ENCODE peak calls at places on chromosome 7, in nine cellular contexts. W, H, R, C, O, Z, I, S and A are unnamed samples.

GRCh38 chr7:30465342-30466170 is 13.0 kb downstream of the NOD1 start:
- DNase-seq in W (no peak), H (peak; percentile 49), R (no peak), C (no peak), O (no peak), Z (no peak), I (no peak), S (no peak), A (no peak)

GRCh38 chr7:36473454-36474282 is 84.0 kb downstream of the ANLN start:
- DNase-seq in W (no peak), H (peak; percentile 48), R (peak; percentile 40), C (no peak), O (peak; percentile 57), Z (peak; percentile 91), I (no peak), S (peak; percentile 57), A (no peak)

GRCh38 chr7:126791306-126791705 is 461.4 kb downstream of the GRM8 start:
- DNase-seq in W (no peak), H (no peak), R (no peak), C (no peak), O (no peak), Z (no peak), I (no peak), S (no peak), A (no peak)

GRCh38 chr7:138785587-138786437 is 12.0 kb upstream of the TMEM213 start:
- DNase-seq in W (peak; percentile 17), H (peak; percentile 50), R (no peak), C (no peak), O (no peak), Z (no peak), I (no peak), S (no peak), A (no peak)

GRCh38 chr7:84744388-84744787 is 442.5 kb downstream of the SEMA3D start:
- DNase-seq in W (no peak), H (no peak), R (no peak), C (no peak), O (no peak), Z (no peak), I (no peak), S (no peak), A (no peak)

GRCh38 chr7:148255333-148255732 is 335.2 kb upstream of the C7orf33 start:
- DNase-seq in W (no peak), H (no peak), R (no peak), C (no peak), O (peak; percentile 26), Z (no peak), I (no peak), S (no peak), A (no peak)

GRCh38 chr7:87404674-87405073 is 59.2 kb downstream of the CROT start:
- DNase-seq in W (no peak), H (peak; percentile 47), R (no peak), C (no peak), O (no peak), Z (no peak), I (no peak), S (no peak), A (no peak)

GRCh38 chr7:67019562-67020390 is 23.1 kb downstream of the TYW1 start:
- DNase-seq in W (no peak), H (no peak), R (no peak), C (no peak), O (peak; percentile 31), Z (no peak), I (no peak), S (peak; percentile 36), A (no peak)

GRCh38 chr7:116341222-116341907 is 131.0 kb downstream of the TES start:
- DNase-seq in W (no peak), H (peak; percentile 24), R (no peak), C (no peak), O (peak; percentile 78), Z (no peak), I (no peak), S (no peak), A (no peak)

GRCh38 chr7:69624842-69625637 is 26.8 kb downstream of the AUTS2 start:
- DNase-seq in W (no peak), H (no peak), R (no peak), C (no peak), O (no peak), Z (peak; percentile 85), I (no peak), S (no peak), A (no peak)

GRCh38 chr7:47326220-47326619 is 255.7 kb downstream of the TNS3 start:
- DNase-seq in W (peak; percentile 79), H (peak; percentile 77), R (no peak), C (no peak), O (no peak), Z (peak; percentile 60), I (no peak), S (no peak), A (no peak)

GRCh38 chr7:6423942-6424701 is 23.6 kb downstream of the DAGLB start:
- DNase-seq in W (no peak), H (no peak), R (peak; percentile 93), C (peak; percentile 72), O (no peak), Z (no peak), I (peak; percentile 74), S (peak; percentile 44), A (no peak)

GRCh38 chr7:140239653-140239935 is 62.8 kb upstream of the KDM7A start:
- DNase-seq in W (no peak), H (no peak), R (no peak), C (no peak), O (no peak), Z (peak; percentile 60), I (no peak), S (no peak), A (no peak)

GRCh38 chr7:1673581-1674102 is 3.6 kb downstream of the ELFN1 start:
- DNase-seq in W (no peak), H (no peak), R (peak; percentile 23), C (no peak), O (no peak), Z (peak; percentile 22), I (peak; percentile 41), S (peak; percentile 33), A (no peak)
- H3K27me3 ChIP-seq in W (peaks cover 41% of the 10 kb centered on the region), H (no peaks in the 10 kb centered on the region), R (peaks cover 28% of the 10 kb centered on the region), C (peaks cover 23% of the 10 kb centered on the region), O (peaks cover 71% of the 10 kb centered on the region), Z (peaks cover 27% of the 10 kb centered on the region), I (peaks cover 67% of the 10 kb centered on the region), S (peaks cover 39% of the 10 kb centered on the region), A (no peaks in the 10 kb centered on the region)

GRCh38 chr7:4683884-4684565 is 1.9 kb downstream of the FOXK1 start:
- DNase-seq in W (peak; percentile 53), H (peak; percentile 64), R (peak; percentile 73), C (no peak), O (peak; percentile 43), Z (peak; percentile 63), I (peak; percentile 77), S (peak; percentile 73), A (peak; percentile 53)
- TF ChIP-seq CTCF in W (peak; percentile 22), H (peak; percentile 18), R (no peak), C (no peak), O (peak; percentile 15), Z (peak; percentile 58), I (peak; percentile 31), S (peak; percentile 37), A (peak; percentile 54)

DNA sequence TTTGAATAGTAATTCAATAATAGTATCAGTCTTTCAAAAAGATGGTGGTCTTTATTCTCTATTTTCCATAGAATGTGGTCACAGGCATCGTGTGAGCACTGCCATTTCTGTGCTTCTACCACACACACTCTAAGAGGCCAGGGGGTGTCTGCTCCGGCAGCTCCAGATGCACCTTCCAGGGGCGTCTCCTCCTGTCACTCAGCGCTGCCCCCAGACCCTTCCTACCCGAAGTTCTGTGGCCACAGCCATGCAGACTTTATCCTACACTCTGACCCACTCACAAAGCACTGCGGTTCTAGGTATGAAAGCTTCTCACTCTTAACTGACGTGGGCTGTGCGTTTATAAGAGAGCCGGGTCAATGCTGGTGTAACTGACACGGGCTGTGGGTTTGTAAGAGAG is 364.6 kb downstream of the DNAJB6 start:
- DNase-seq in W (no peak), H (no peak), R (no peak), C (no peak), O (no peak), Z (peak; percentile 29), I (no peak), S (peak; percentile 18), A (no peak)
- H3K27me3 ChIP-seq in W (no peaks in the 10 kb centered on the region), H (peaks cover 4% of the 10 kb centered on the region), R (peaks cover 3% of the 10 kb centered on the region), C (peaks cover 2% of the 10 kb centered on the region), O (peaks cover 78% of the 10 kb centered on the region), Z (no peaks in the 10 kb centered on the region), I (peaks cover 34% of the 10 kb centered on the region), S (peaks cover 5% of the 10 kb centered on the region), A (no peaks in the 10 kb centered on the region)

DNA sequence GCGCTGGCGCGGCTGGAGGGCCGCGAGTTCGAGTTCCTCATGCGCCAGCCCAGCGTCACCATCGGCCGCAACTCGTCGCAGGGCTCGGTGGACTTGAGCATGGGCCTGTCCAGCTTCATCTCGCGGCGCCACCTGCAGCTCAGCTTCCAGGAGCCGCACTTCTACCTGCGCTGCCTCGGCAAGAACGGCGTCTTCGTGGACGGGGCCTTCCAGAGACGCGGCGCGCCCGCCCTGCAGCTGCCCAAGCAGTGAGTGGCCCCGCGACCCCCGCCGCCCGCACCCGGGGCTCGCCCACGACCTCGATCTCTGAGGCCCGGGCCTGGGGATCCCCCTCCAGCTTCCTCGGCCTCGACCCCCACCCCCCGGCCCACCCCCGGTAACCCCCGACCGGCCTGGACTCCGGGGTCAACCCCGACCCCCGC is 537 bp downstream of the FOXK1 start:
- DNase-seq in W (no peak), H (peak; percentile 52), R (peak; percentile 77), C (no peak), O (no peak), Z (peak; percentile 79), I (peak; percentile 83), S (no peak), A (peak; percentile 58)
- TF ChIP-seq CTCF in W (peak; percentile 35), H (peak; percentile 2), R (peak; percentile 16), C (no peak), O (no peak), Z (peak; percentile 27), I (no peak), S (peak; percentile 15), A (no peak)

GRCh38 chr7:28520074-28521015 is 108.0 kb downstream of the CREB5 start:
- DNase-seq in W (no peak), H (no peak), R (no peak), C (no peak), O (no peak), Z (no peak), I (no peak), S (no peak), A (no peak)
- H3K27me3 ChIP-seq in W (no peaks in the 10 kb centered on the region), H (no peaks in the 10 kb centered on the region), R (no peaks in the 10 kb centered on the region), C (peaks cover 2% of the 10 kb centered on the region), O (no peaks in the 10 kb centered on the region), Z (peaks cover 56% of the 10 kb centered on the region), I (no peaks in the 10 kb centered on the region), S (no peaks in the 10 kb centered on the region), A (no peaks in the 10 kb centered on the region)